ENCODE peak calls at places on chromosomes 3 and 15, in six cellular contexts. Q is GOT3; Y is AG08396; U is CD4-positive, CD25-positive, alpha-beta regulatory T cell; V is H9; W is GDM1. A is an unnamed sample.

GRCh38 chr3:27565201-27565827 is 81.1 kb upstream of the SLC4A7 start:
- DNase-seq in Q (no peak), Y (no peak), U (no peak), V (no peak), W (no peak), A (no peak)

GRCh38 chr3:13891017-13891392 is 11.1 kb upstream of the WNT7A start:
- DNase-seq in Q (no peak), Y (no peak), U (no peak), V (no peak), W (no peak), A (no peak)

GRCh38 chr3:10292505-10293419 is at the start of gene GHRL:
- DNase-seq in Q (no peak), Y (no peak), U (no peak), V (no peak), W (peak), A (no peak)

GRCh38 chr3:15120986-15121385 is 22.0 kb upstream of the RBSN start:
- DNase-seq in Q (no peak), Y (no peak), U (no peak), V (no peak), W (no peak), A (no peak)

GRCh38 chr3:138338816-138339215 is 9.2 kb upstream of the NME9 start:
- DNase-seq in Q (no peak), Y (no peak), U (no peak), V (no peak), W (no peak), A (no peak)

GRCh38 chr3:169838511-169838910 is 25.8 kb upstream of the LRRC34 start:
- DNase-seq in Q (no peak), Y (no peak), U (no peak), V (no peak), W (no peak), A (no peak)

GRCh38 chr3:71681224-71681668 is 44.0 kb downstream of the EIF4E3 start:
- DNase-seq in Q (no peak), Y (peak), U (peak), V (peak), W (peak), A (no peak)

GRCh38 chr3:62562017-62562416 is 188.7 kb upstream of the FEZF2 start:
- DNase-seq in Q (no peak), Y (peak), U (no peak), V (no peak), W (no peak), A (no peak)

GRCh38 chr3:128280466-128281455 is 127.5 kb downstream of the EEFSEC start:
- DNase-seq in Q (no peak), Y (no peak), U (no peak), V (peak), W (no peak), A (no peak)

GRCh38 chr15:26890988-26891387 is 24.1 kb downstream of the GABRA5 start:
- DNase-seq in Q (no peak), Y (no peak), U (no peak), V (no peak), W (no peak), A (no peak)

GRCh38 chr3:133408366-133408765 is 8.5 kb downstream of the BFSP2 start:
- DNase-seq in Q (no peak), Y (no peak), U (no peak), V (no peak), W (no peak), A (no peak)

GRCh38 chr3:110804856-110805255 is 266.8 kb upstream of the NECTIN3 start:
- DNase-seq in Q (no peak), Y (no peak), U (no peak), V (no peak), W (no peak), A (no peak)

GRCh38 chr3:159726231-159726964 is 262.2 kb upstream of the IL12A start:
- DNase-seq in Q (no peak), Y (no peak), U (no peak), V (no peak), W (no peak), A (no peak)

GRCh38 chr15:74318376-74319137 is 48.9 kb downstream of the CYP11A1 start:
- DNase-seq in Q (no peak), Y (no peak), U (no peak), V (no peak), W (no peak), A (no peak)

A was measured in ascending aorta.